ENCODE peak calls at places on chromosomes 4 and X, in seven cellular contexts. One of them, this sample, is unnamed.

GRCh38 chrX:153968754-153969124 is 2.9 kb downstream of the HCFC1 start:
- DNase-seq in NCI-H1694 treated with DMSO at 0.1 percent for 48 hours: peak; percentile 23
- DNase-seq in neural crest cell: no peak
- DNase-seq in ovary: no peak
- DNase-seq in brain microvascular endothelial cell: no peak
- DNase-seq in BE2C: peak; percentile 55
- DNase-seq in activated effector memory CD4-positive, alpha-beta T cell treated with Interleukin-2 at 50 U/mL for 16 hours: no peak
- DNase-seq in this sample: no peak

GRCh38 chr4:113951263-113951662 is 28.2 kb downstream of the ARSJ start:
- DNase-seq in NCI-H1694 treated with DMSO at 0.1 percent for 48 hours: no peak
- DNase-seq in ovary: peak; percentile 45
- DNase-seq in brain microvascular endothelial cell: no peak
- DNase-seq in activated effector memory CD4-positive, alpha-beta T cell treated with Interleukin-2 at 50 U/mL for 16 hours: no peak
- DNase-seq in neural crest cell: no peak
- DNase-seq in BE2C: no peak
- DNase-seq in this sample: no peak

GRCh38 chr4:72587334-72587733 is 18.3 kb upstream of the ADAMTS3 start:
- DNase-seq in neural crest cell: no peak
- DNase-seq in NCI-H1694 treated with DMSO at 0.1 percent for 48 hours: no peak
- DNase-seq in activated effector memory CD4-positive, alpha-beta T cell treated with Interleukin-2 at 50 U/mL for 16 hours: no peak
- DNase-seq in BE2C: no peak
- DNase-seq in ovary: no peak
- DNase-seq in brain microvascular endothelial cell: no peak
- DNase-seq in this sample: no peak

GRCh38 chr4:47692691-47693090 is 145.2 kb downstream of the CORIN start:
- DNase-seq in NCI-H1694 treated with DMSO at 0.1 percent for 48 hours: no peak
- DNase-seq in activated effector memory CD4-positive, alpha-beta T cell treated with Interleukin-2 at 50 U/mL for 16 hours: no peak
- DNase-seq in brain microvascular endothelial cell: no peak
- DNase-seq in ovary: no peak
- DNase-seq in BE2C: no peak
- DNase-seq in neural crest cell: no peak
- DNase-seq in this sample: no peak

GRCh38 chr4:183081116-183081469 is 18.0 kb upstream of the WWC2 start:
- DNase-seq in ovary: no peak
- DNase-seq in brain microvascular endothelial cell: no peak
- DNase-seq in BE2C: no peak
- DNase-seq in neural crest cell: no peak
- DNase-seq in activated effector memory CD4-positive, alpha-beta T cell treated with Interleukin-2 at 50 U/mL for 16 hours: no peak
- DNase-seq in NCI-H1694 treated with DMSO at 0.1 percent for 48 hours: no peak
- DNase-seq in this sample: no peak

GRCh38 chrX:146278381-146278780 is 460.8 kb downstream of the SLITRK2 start:
- DNase-seq in activated effector memory CD4-positive, alpha-beta T cell treated with Interleukin-2 at 50 U/mL for 16 hours: no peak
- DNase-seq in NCI-H1694 treated with DMSO at 0.1 percent for 48 hours: peak; percentile 16
- DNase-seq in ovary: no peak
- DNase-seq in BE2C: no peak
- DNase-seq in neural crest cell: no peak
- DNase-seq in brain microvascular endothelial cell: no peak
- DNase-seq in this sample: no peak

GRCh38 chr4:115841873-115842272 is 728.5 kb upstream of the NDST4 start:
- DNase-seq in BE2C: no peak
- DNase-seq in neural crest cell: no peak
- DNase-seq in brain microvascular endothelial cell: no peak
- DNase-seq in ovary: no peak
- DNase-seq in NCI-H1694 treated with DMSO at 0.1 percent for 48 hours: no peak
- DNase-seq in activated effector memory CD4-positive, alpha-beta T cell treated with Interleukin-2 at 50 U/mL for 16 hours: no peak
- DNase-seq in this sample: no peak

GRCh38 chr4:16225139-16225538 is 1.1 kb downstream of the TAPT1 start:
- DNase-seq in BE2C: no peak
- DNase-seq in NCI-H1694 treated with DMSO at 0.1 percent for 48 hours: no peak
- DNase-seq in neural crest cell: no peak
- DNase-seq in brain microvascular endothelial cell: no peak
- DNase-seq in activated effector memory CD4-positive, alpha-beta T cell treated with Interleukin-2 at 50 U/mL for 16 hours: no peak
- DNase-seq in ovary: no peak
- DNase-seq in this sample: no peak

GRCh38 chr4:99403380-99404194 is 31.6 kb downstream of the ADH7 start:
- DNase-seq in neural crest cell: no peak
- DNase-seq in activated effector memory CD4-positive, alpha-beta T cell treated with Interleukin-2 at 50 U/mL for 16 hours: no peak
- DNase-seq in ovary: no peak
- DNase-seq in brain microvascular endothelial cell: no peak
- DNase-seq in BE2C: no peak
- DNase-seq in NCI-H1694 treated with DMSO at 0.1 percent for 48 hours: no peak
- DNase-seq in this sample: no peak

GRCh38 chr4:173121044-173121685 is 47.4 kb upstream of the GALNT7 start:
- DNase-seq in BE2C: no peak
- DNase-seq in ovary: no peak
- DNase-seq in brain microvascular endothelial cell: peak; percentile 37
- DNase-seq in NCI-H1694 treated with DMSO at 0.1 percent for 48 hours: no peak
- DNase-seq in neural crest cell: no peak
- DNase-seq in activated effector memory CD4-positive, alpha-beta T cell treated with Interleukin-2 at 50 U/mL for 16 hours: no peak
- DNase-seq in this sample: no peak

GRCh38 chrX:20374866-20375530 is 108.3 kb upstream of the RPS6KA3 start:
- DNase-seq in neural crest cell: no peak
- DNase-seq in ovary: no peak
- DNase-seq in brain microvascular endothelial cell: no peak
- DNase-seq in NCI-H1694 treated with DMSO at 0.1 percent for 48 hours: no peak
- DNase-seq in BE2C: no peak
- DNase-seq in activated effector memory CD4-positive, alpha-beta T cell treated with Interleukin-2 at 50 U/mL for 16 hours: no peak
- DNase-seq in this sample: no peak

GRCh38 chr4:110781944-110782343 is 159.1 kb upstream of the PITX2 start:
- DNase-seq in neural crest cell: no peak
- DNase-seq in NCI-H1694 treated with DMSO at 0.1 percent for 48 hours: no peak
- DNase-seq in brain microvascular endothelial cell: no peak
- DNase-seq in BE2C: no peak
- DNase-seq in activated effector memory CD4-positive, alpha-beta T cell treated with Interleukin-2 at 50 U/mL for 16 hours: no peak
- DNase-seq in ovary: no peak
- DNase-seq in this sample: no peak

GRCh38 chrX:129823115-129823514 is 20.6 kb downstream of the ZDHHC9 start:
- DNase-seq in activated effector memory CD4-positive, alpha-beta T cell treated with Interleukin-2 at 50 U/mL for 16 hours: no peak
- DNase-seq in ovary: no peak
- DNase-seq in BE2C: peak; percentile 49
- DNase-seq in neural crest cell: peak; percentile 25
- DNase-seq in NCI-H1694 treated with DMSO at 0.1 percent for 48 hours: peak; percentile 9
- DNase-seq in brain microvascular endothelial cell: no peak
- DNase-seq in this sample: peak; percentile 7

GRCh38 chrX:150573702-150574101 is 5.3 kb downstream of the MTM1 start:
- DNase-seq in brain microvascular endothelial cell: no peak
- DNase-seq in BE2C: no peak
- DNase-seq in neural crest cell: no peak
- DNase-seq in ovary: no peak
- DNase-seq in activated effector memory CD4-positive, alpha-beta T cell treated with Interleukin-2 at 50 U/mL for 16 hours: no peak
- DNase-seq in NCI-H1694 treated with DMSO at 0.1 percent for 48 hours: no peak
- DNase-seq in this sample: no peak

GRCh38 chrX:147550217-147550616 is 361.5 kb upstream of the FMR1 start:
- DNase-seq in NCI-H1694 treated with DMSO at 0.1 percent for 48 hours: peak; percentile 20
- DNase-seq in activated effector memory CD4-positive, alpha-beta T cell treated with Interleukin-2 at 50 U/mL for 16 hours: no peak
- DNase-seq in BE2C: no peak
- DNase-seq in neural crest cell: peak; percentile 40
- DNase-seq in ovary: peak; percentile 57
- DNase-seq in brain microvascular endothelial cell: no peak
- DNase-seq in this sample: no peak

GRCh38 chr4:108172780-108173598 is 4.3 kb upstream of the LEF1 start:
- DNase-seq in NCI-H1694 treated with DMSO at 0.1 percent for 48 hours: no peak
- DNase-seq in ovary: peak; percentile 75
- DNase-seq in brain microvascular endothelial cell: no peak
- DNase-seq in neural crest cell: peak; percentile 73
- DNase-seq in BE2C: peak; percentile 48
- DNase-seq in activated effector memory CD4-positive, alpha-beta T cell treated with Interleukin-2 at 50 U/mL for 16 hours: peak; percentile 59
- DNase-seq in this sample: peak; percentile 96

GRCh38 chrX:22534643-22535042 is 261.9 kb downstream of the CBLL2 start:
- DNase-seq in neural crest cell: no peak
- DNase-seq in ovary: no peak
- DNase-seq in BE2C: no peak
- DNase-seq in brain microvascular endothelial cell: peak; percentile 89
- DNase-seq in activated effector memory CD4-positive, alpha-beta T cell treated with Interleukin-2 at 50 U/mL for 16 hours: no peak
- DNase-seq in NCI-H1694 treated with DMSO at 0.1 percent for 48 hours: no peak
- DNase-seq in this sample: no peak

GRCh38 chr4:145069361-145069760 is 28.6 kb downstream of the ANAPC10 start:
- DNase-seq in ovary: no peak
- DNase-seq in BE2C: no peak
- DNase-seq in NCI-H1694 treated with DMSO at 0.1 percent for 48 hours: no peak
- DNase-seq in neural crest cell: no peak
- DNase-seq in brain microvascular endothelial cell: peak; percentile 38
- DNase-seq in activated effector memory CD4-positive, alpha-beta T cell treated with Interleukin-2 at 50 U/mL for 16 hours: no peak
- DNase-seq in this sample: no peak

GRCh38 chr4:120692964-120693363 is 229.6 kb downstream of the PRDM5 start:
- DNase-seq in BE2C: peak; percentile 23
- DNase-seq in activated effector memory CD4-positive, alpha-beta T cell treated with Interleukin-2 at 50 U/mL for 16 hours: no peak
- DNase-seq in brain microvascular endothelial cell: peak; percentile 90
- DNase-seq in NCI-H1694 treated with DMSO at 0.1 percent for 48 hours: no peak
- DNase-seq in ovary: no peak
- DNase-seq in neural crest cell: no peak
- DNase-seq in this sample: peak; percentile 75

GRCh38 chr4:103443324-103443723 is 245.2 kb upstream of the CENPE start:
- DNase-seq in activated effector memory CD4-positive, alpha-beta T cell treated with Interleukin-2 at 50 U/mL for 16 hours: no peak
- DNase-seq in ovary: no peak
- DNase-seq in BE2C: no peak
- DNase-seq in neural crest cell: no peak
- DNase-seq in brain microvascular endothelial cell: peak; percentile 20
- DNase-seq in NCI-H1694 treated with DMSO at 0.1 percent for 48 hours: no peak
- DNase-seq in this sample: no peak

GRCh38 chr4:8504279-8505007 is 63.9 kb downstream of the TRMT44 start:
- DNase-seq in neural crest cell: no peak
- DNase-seq in brain microvascular endothelial cell: no peak
- DNase-seq in activated effector memory CD4-positive, alpha-beta T cell treated with Interleukin-2 at 50 U/mL for 16 hours: no peak
- DNase-seq in NCI-H1694 treated with DMSO at 0.1 percent for 48 hours: no peak
- DNase-seq in BE2C: peak; percentile 61
- DNase-seq in ovary: peak; percentile 73
- DNase-seq in this sample: no peak

GRCh38 chrX:11757729-11758399 is at the start of gene MSL3:
- DNase-seq in BE2C: peak; percentile 65
- DNase-seq in ovary: peak; percentile 77
- DNase-seq in brain microvascular endothelial cell: peak; percentile 29
- DNase-seq in activated effector memory CD4-positive, alpha-beta T cell treated with Interleukin-2 at 50 U/mL for 16 hours: peak; percentile 55
- DNase-seq in NCI-H1694 treated with DMSO at 0.1 percent for 48 hours: no peak
- DNase-seq in neural crest cell: peak; percentile 39
- DNase-seq in this sample: peak; percentile 24

GRCh38 chr4:1409806-1410425 is 3.7 kb upstream of the NKX1-1 start:
- DNase-seq in BE2C: no peak
- DNase-seq in neural crest cell: no peak
- DNase-seq in activated effector memory CD4-positive, alpha-beta T cell treated with Interleukin-2 at 50 U/mL for 16 hours: no peak
- DNase-seq in ovary: no peak
- DNase-seq in NCI-H1694 treated with DMSO at 0.1 percent for 48 hours: no peak
- DNase-seq in brain microvascular endothelial cell: no peak
- DNase-seq in this sample: no peak

GRCh38 chr4:158496030-158496741 is 25.5 kb upstream of the RXFP1 start:
- DNase-seq in neural crest cell: peak; percentile 32
- DNase-seq in brain microvascular endothelial cell: peak; percentile 8
- DNase-seq in NCI-H1694 treated with DMSO at 0.1 percent for 48 hours: no peak
- DNase-seq in BE2C: peak; percentile 53
- DNase-seq in activated effector memory CD4-positive, alpha-beta T cell treated with Interleukin-2 at 50 U/mL for 16 hours: no peak
- DNase-seq in ovary: no peak
- DNase-seq in this sample: no peak

GRCh38 chr4:2303121-2303685 is 41.3 kb upstream of the MXD4 start:
- DNase-seq in ovary: no peak
- DNase-seq in brain microvascular endothelial cell: no peak
- DNase-seq in activated effector memory CD4-positive, alpha-beta T cell treated with Interleukin-2 at 50 U/mL for 16 hours: no peak
- DNase-seq in BE2C: no peak
- DNase-seq in NCI-H1694 treated with DMSO at 0.1 percent for 48 hours: no peak
- DNase-seq in neural crest cell: no peak
- DNase-seq in this sample: no peak

GRCh38 chr4:168070903-168071302 is 21.4 kb upstream of the ANXA10 start:
- DNase-seq in ovary: no peak
- DNase-seq in BE2C: no peak
- DNase-seq in neural crest cell: no peak
- DNase-seq in activated effector memory CD4-positive, alpha-beta T cell treated with Interleukin-2 at 50 U/mL for 16 hours: no peak
- DNase-seq in brain microvascular endothelial cell: no peak
- DNase-seq in NCI-H1694 treated with DMSO at 0.1 percent for 48 hours: no peak
- DNase-seq in this sample: no peak

GRCh38 chr4:181684310-181684709 is 558.9 kb upstream of the TENM3 start:
- DNase-seq in neural crest cell: no peak
- DNase-seq in activated effector memory CD4-positive, alpha-beta T cell treated with Interleukin-2 at 50 U/mL for 16 hours: no peak
- DNase-seq in brain microvascular endothelial cell: peak; percentile 40
- DNase-seq in NCI-H1694 treated with DMSO at 0.1 percent for 48 hours: no peak
- DNase-seq in ovary: no peak
- DNase-seq in BE2C: no peak
- DNase-seq in this sample: no peak

GRCh38 chr4:139144911-139145551 is 32.0 kb downstream of the ELF2 start:
- DNase-seq in BE2C: no peak
- DNase-seq in activated effector memory CD4-positive, alpha-beta T cell treated with Interleukin-2 at 50 U/mL for 16 hours: no peak
- DNase-seq in neural crest cell: no peak
- DNase-seq in brain microvascular endothelial cell: no peak
- DNase-seq in NCI-H1694 treated with DMSO at 0.1 percent for 48 hours: no peak
- DNase-seq in ovary: no peak
- DNase-seq in this sample: no peak

GRCh38 chrX:154401045-154401799 is 3.0 kb downstream of the RPL10 start:
- DNase-seq in NCI-H1694 treated with DMSO at 0.1 percent for 48 hours: no peak
- DNase-seq in neural crest cell: no peak
- DNase-seq in activated effector memory CD4-positive, alpha-beta T cell treated with Interleukin-2 at 50 U/mL for 16 hours: no peak
- DNase-seq in brain microvascular endothelial cell: no peak
- DNase-seq in ovary: no peak
- DNase-seq in BE2C: peak; percentile 37
- DNase-seq in this sample: no peak